ENCODE peak calls at places on chromosomes 7 and 10, in ten cellular contexts. P is CD8-positive, alpha-beta T cell; D is IMR-90; L is transverse colon; Z is lower lobe of right lung; R is GM23338; V is prostate gland; X is heart right ventricle; I is body of pancreas; B is Panc1. E is an unnamed sample. For H3K27me3, the result is how much of the 10 kb centered on the place peaks cover.

GRCh38 chr10:114996542-114996941 is 58.5 kb downstream of the TRUB1 start:
- DNase-seq in R (no peak), Z (no peak), X (no peak), D (peak), I (no peak), L (no peak), P (no peak), V (no peak), B (no peak), E (no peak)

GRCh38 chr10:127500098-127500497 is 49.0 kb upstream of the NPS start:
- DNase-seq in L (no peak), D (no peak), X (no peak), R (no peak), V (no peak), I (no peak), B (no peak), P (no peak), Z (no peak), E (no peak)

GRCh38 chr7:28623105-28623730 is 210.9 kb downstream of the CREB5 start:
- DNase-seq in L (no peak), B (no peak), V (no peak), P (no peak), D (peak), R (no peak), I (no peak), X (no peak), Z (no peak), E (peak)

GRCh38 chr10:17479015-17479615 is 24.7 kb upstream of the ST8SIA6 start:
- DNase-seq in P (no peak), L (no peak), X (no peak), Z (no peak), R (no peak), B (no peak), D (no peak), V (no peak), I (no peak), E (peak)

GRCh38 chr7:34131371-34131770 is 226.0 kb downstream of the BMPER start:
- DNase-seq in I (no peak), Z (no peak), V (no peak), X (no peak), D (no peak), B (no peak), P (no peak), L (no peak), R (no peak), E (no peak)

GRCh38 chr7:34840176-34840785 is 182.3 kb downstream of the NPSR1 start:
- DNase-seq in D (no peak), Z (no peak), B (no peak), L (no peak), V (no peak), P (no peak), I (no peak), X (no peak), R (no peak), E (no peak)

GRCh38 chr7:7944619-7945282 is 23.8 kb upstream of the GLCCI1 start:
- DNase-seq in B (no peak), V (no peak), R (no peak), Z (no peak), D (no peak), X (no peak), L (peak), P (no peak), I (no peak), E (no peak)

GRCh38 chr7:37546677-37547076 is 98.0 kb upstream of the ELMO1 start:
- DNase-seq in X (no peak), Z (no peak), P (no peak), L (no peak), R (no peak), V (no peak), D (no peak), I (no peak), B (no peak), E (no peak)

GRCh38 chr10:93115661-93116383 is 42.1 kb downstream of the CYP26A1 start:
- DNase-seq in X (peak), P (peak), B (peak), Z (peak), D (peak), L (peak), R (peak), I (peak), V (peak), E (no peak)

GRCh38 chr7:92598310-92598981 is 8.3 kb upstream of the FAM133B start:
- DNase-seq in I (no peak), P (no peak), V (no peak), D (no peak), R (peak), L (no peak), B (no peak), Z (no peak), X (no peak), E (no peak)

GRCh38 chr10:77350711-77351119 is 286.9 kb downstream of the KCNMA1 start:
- DNase-seq in P (no peak), V (no peak), R (no peak), I (no peak), X (no peak), Z (no peak), L (no peak), D (peak), B (peak), E (peak)

GRCh38 chr7:22949944-22950343 is 64.0 kb downstream of the HYCC1 start:
- DNase-seq in P (no peak), L (no peak), I (no peak), Z (no peak), V (no peak), X (no peak), D (no peak), B (no peak), R (peak), E (no peak)

GRCh38 chr10:63286754-63287264 is 153.7 kb downstream of the NRBF2 start:
- DNase-seq in B (no peak), V (no peak), R (no peak), I (no peak), Z (no peak), P (no peak), D (no peak), X (no peak), L (no peak), E (no peak)

GRCh38 chr10:5669609-5670008 is 3.2 kb upstream of the ASB13 start:
- DNase-seq in R (no peak), V (no peak), I (no peak), X (no peak), B (no peak), L (no peak), P (no peak), D (no peak), Z (no peak), E (no peak)

GRCh38 chr10:102398172-102399020 is 2.9 kb downstream of the NFKB2 start:
- DNase-seq in R (no peak), P (no peak), Z (no peak), I (no peak), L (no peak), X (no peak), V (no peak), B (no peak), D (no peak), E (no peak)

GRCh38 chr10:70571636-70572439 is 30.7 kb downstream of the PRF1 start:
- DNase-seq in D (no peak), V (no peak), L (no peak), I (no peak), B (no peak), Z (peak), X (no peak), P (no peak), R (no peak), E (no peak)

GRCh38 chr7:2313450-2314208 is 612 bp downstream of the SNX8 start:
- DNase-seq in R (no peak), Z (no peak), V (peak), P (no peak), D (no peak), X (no peak), I (no peak), L (peak), B (no peak), E (no peak)

GRCh38 chr7:100854146-100854895 is 1.8 kb downstream of the SLC12A9 start:
- DNase-seq in L (no peak), B (no peak), V (no peak), X (no peak), I (no peak), R (no peak), P (no peak), D (no peak), Z (no peak), E (no peak)

GRCh38 chr10:132329565-132330485 is 2.2 kb upstream of the LRRC27 start:
- DNase-seq in X (no peak), I (no peak), L (no peak), P (no peak), D (peak), V (no peak), R (no peak), B (no peak), Z (no peak), E (no peak)

GRCh38 chr10:90587081-90587491 is 270.8 kb downstream of the HTR7 start:
- DNase-seq in L (no peak), V (no peak), D (peak), P (no peak), Z (no peak), I (no peak), B (no peak), R (no peak), X (no peak), E (peak)

GRCh38 chr7:135763261-135763660 is 14.6 kb upstream of the FAM180A start:
- DNase-seq in L (no peak), I (no peak), V (no peak), X (no peak), B (no peak), Z (no peak), R (no peak), D (peak), P (no peak), E (no peak)

DNA sequence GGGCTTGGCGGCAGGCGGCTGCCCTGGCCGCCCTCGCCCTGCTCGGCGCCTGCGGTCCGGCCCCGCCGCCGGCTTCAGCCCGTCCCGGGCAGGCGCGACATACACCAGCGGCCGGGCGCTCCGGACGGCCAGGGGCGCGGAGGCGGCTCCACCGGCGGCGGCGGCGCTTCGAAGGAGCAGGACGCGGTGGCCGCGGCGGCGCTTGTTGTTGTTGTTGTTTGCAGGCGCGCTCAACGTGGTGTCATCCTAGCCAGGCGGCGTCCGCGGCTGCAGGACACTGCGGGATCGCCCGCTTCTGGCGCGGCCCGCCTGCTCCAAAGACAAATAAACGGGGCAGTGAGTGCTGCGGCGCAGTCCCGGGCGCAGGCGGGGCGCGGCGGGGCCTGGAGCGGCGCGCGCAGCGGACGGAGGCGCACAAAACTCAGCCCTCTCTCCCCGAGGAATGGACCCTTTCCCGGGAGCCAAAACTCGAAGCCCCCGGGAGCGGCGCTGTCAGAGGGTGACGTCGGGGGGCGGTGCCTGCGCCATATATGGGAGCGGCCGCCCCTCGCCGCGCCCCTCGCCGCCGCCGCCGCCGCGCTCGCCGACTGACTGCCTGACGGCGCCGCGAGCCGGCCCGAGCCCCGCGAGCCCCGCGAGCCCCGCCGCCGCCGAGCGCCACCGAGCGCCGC is at the start of gene EBF3:
- DNase-seq in L (peak), Z (peak), V (peak), B (no peak), D (peak), R (peak), X (peak), P (no peak), I (peak), E (no peak)
- H3K27me3 ChIP-seq in L (half or more), Z (half or more), V (half or more), B (under half), D (half or more), R (half or more), X (half or more), P (half or more), I (under half), E (half or more)

GRCh38 chr7:36390199-36391090 is 783 bp downstream of the ANLN start:
- DNase-seq in Z (peak), B (peak), L (peak), I (peak), X (peak), R (peak), V (peak), D (peak), P (no peak), E (peak)
- TF ChIP-seq CTCF in Z (no peak), B (no peak), L (no peak), I (no peak), X (no peak), R (no peak), V (no peak), D (peak), P (no peak), E (peak)

DNA sequence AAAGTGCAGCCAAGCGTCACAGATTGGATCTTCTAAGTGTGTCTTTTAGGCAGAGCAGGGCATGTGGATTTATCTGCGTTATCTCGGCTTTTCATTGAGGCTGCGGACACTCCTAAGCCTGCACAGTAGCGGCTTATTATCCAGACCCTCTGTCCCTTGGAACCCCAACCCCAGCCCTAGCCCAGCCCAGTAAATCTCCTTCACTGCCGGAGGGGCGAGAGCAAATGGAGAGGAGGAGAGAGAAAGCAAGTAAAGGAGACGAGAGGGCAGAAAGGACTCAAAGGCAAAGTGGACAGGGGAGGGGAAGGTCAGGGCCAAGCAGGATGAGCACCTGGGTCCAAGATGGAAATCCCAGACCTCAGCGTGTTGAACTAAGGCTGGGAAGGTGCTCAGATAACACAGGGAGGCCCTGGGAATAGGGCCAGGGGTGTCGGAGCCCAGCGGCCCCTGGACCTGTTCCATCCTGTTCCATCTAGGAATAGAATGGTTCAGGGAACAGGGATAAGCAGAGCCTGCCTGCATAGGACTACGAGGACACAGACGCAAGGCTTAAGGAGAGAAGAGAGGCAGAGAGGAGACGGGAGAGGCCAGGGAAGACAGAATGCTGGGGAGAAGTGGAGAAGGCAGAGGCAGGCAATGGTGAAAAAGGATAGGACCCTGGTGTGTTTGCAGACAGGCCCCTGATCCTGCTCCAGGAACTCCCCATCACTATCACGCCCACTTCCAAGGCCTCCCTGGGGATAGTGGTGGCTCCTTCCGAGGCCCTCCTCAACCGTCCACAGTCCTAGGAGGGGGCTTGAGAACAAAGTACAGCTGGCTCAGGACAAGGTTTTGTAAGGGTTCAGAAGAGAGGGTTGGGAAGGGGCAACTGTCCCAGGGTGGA is 99.6 kb downstream of the CHST15 start:
- DNase-seq in X (no peak), Z (no peak), V (no peak), I (no peak), B (no peak), P (no peak), R (no peak), L (no peak), D (no peak), E (no peak)
- H3K27me3 ChIP-seq in X (half or more), Z (half or more), V (under half), I (under half), B (under half), P (under half), R (under half), L (half or more), D (under half), E (under half)

GRCh38 chr7:98733036-98733435 is 116.0 kb downstream of the NPTX2 start:
- DNase-seq in P (no peak), L (peak), D (peak), X (no peak), Z (no peak), B (peak), R (peak), I (no peak), V (no peak), E (no peak)
- TF ChIP-seq CTCF in P (no peak), L (no peak), D (no peak), X (no peak), Z (peak), B (no peak), R (peak), I (no peak), V (peak), E (peak)

GRCh38 chr7:19110778-19111175 is 6.7 kb downstream of the TWIST1 start:
- DNase-seq in I (no peak), L (no peak), Z (no peak), B (no peak), X (no peak), V (no peak), D (no peak), R (no peak), P (no peak), E (no peak)
- H3K27me3 ChIP-seq in I (under half), L (half or more), Z (half or more), B (under half), X (half or more), V (under half), D (under half), R (half or more), P (under half), E (under half)

GRCh38 chr10:34674169-34674568 is 140.9 kb downstream of the PARD3 start:
- DNase-seq in I (no peak), P (no peak), Z (no peak), B (no peak), R (no peak), V (no peak), L (no peak), D (no peak), X (no peak), E (no peak)

GRCh38 chr10:34681933-34682332 is 133.2 kb downstream of the PARD3 start:
- DNase-seq in Z (no peak), V (no peak), B (no peak), D (no peak), I (no peak), L (no peak), R (no peak), X (no peak), P (no peak), E (no peak)

GRCh38 chr10:34679177-34679576 is 135.9 kb downstream of the PARD3 start:
- DNase-seq in X (no peak), I (no peak), Z (no peak), R (peak), L (no peak), B (no peak), P (no peak), V (no peak), D (no peak), E (no peak)

GRCh38 chr10:34677132-34677531 is 138.0 kb downstream of the PARD3 start:
- DNase-seq in D (no peak), B (no peak), X (no peak), V (no peak), L (no peak), P (no peak), Z (no peak), R (no peak), I (no peak), E (no peak)

DNA sequence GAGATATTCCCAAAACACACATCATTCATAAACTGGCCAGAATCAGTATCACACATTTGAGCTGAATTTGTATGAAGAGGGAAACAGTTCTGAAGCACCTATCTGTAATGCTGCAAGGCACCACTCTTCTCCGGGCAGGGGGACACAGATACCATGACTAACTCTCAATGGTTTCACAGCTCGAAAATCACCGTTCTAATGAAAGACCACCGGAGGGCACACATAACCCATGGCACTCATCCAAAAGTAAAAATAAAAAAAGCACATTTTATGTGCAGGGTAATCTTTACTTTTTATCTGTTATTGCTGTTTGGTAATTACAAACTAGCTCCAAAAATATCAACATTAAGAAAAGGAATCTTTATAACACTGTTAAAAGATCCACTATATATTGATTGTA is 137.5 kb downstream of the PARD3 start:
- DNase-seq in V (no peak), X (no peak), Z (no peak), P (no peak), D (no peak), R (peak), B (no peak), L (no peak), I (no peak), E (no peak)
- TF ChIP-seq CTCF in V (no peak), X (no peak), Z (no peak), P (no peak), D (no peak), R (peak), B (peak), L (no peak), I (no peak), E (no peak)

GRCh38 chr10:80205478-80206276 is at the start of gene ANXA11:
- DNase-seq in X (peak), I (peak), D (peak), B (peak), V (peak), R (peak), L (peak), Z (peak), P (peak), E (no peak)
- H3K27me3 ChIP-seq in X (under half), I (under half), D (under half), B (under half), V (under half), R (under half), L (under half), Z (under half), P (under half), E (under half)

GRCh38 chr10:123117644-123118409 is 17.9 kb upstream of the HMX3 start:
- DNase-seq in D (no peak), I (no peak), X (no peak), R (peak), B (no peak), Z (no peak), P (no peak), L (no peak), V (no peak), E (no peak)
- TF ChIP-seq CTCF in D (no peak), I (no peak), X (no peak), R (peak), B (no peak), Z (no peak), P (no peak), L (no peak), V (no peak), E (peak)